ENCODE peak calls at places on chromosomes 4 and X, in seven cellular contexts. One of them, this sample, is unnamed. For H3K36me3, the result is how much of the 10 kb centered on the place peaks cover.

GRCh38 chr4:25838526-25838925 is 24.3 kb downstream of the SEL1L3 start:
- DNase-seq in tibial nerve: no peak
- DNase-seq in transverse colon: no peak
- DNase-seq in right lobe of liver: no peak
- DNase-seq in HCT116: no peak
- DNase-seq in stomach: no peak
- DNase-seq in body of pancreas: no peak
- DNase-seq in this sample: no peak

GRCh38 chr4:6672131-6672530 is 21.5 kb upstream of the S100P start:
- DNase-seq in HCT116: no peak
- DNase-seq in transverse colon: no peak
- DNase-seq in tibial nerve: no peak
- DNase-seq in stomach: no peak
- DNase-seq in right lobe of liver: no peak
- DNase-seq in body of pancreas: no peak
- DNase-seq in this sample: peak

GRCh38 chrX:153410328-153410727 is 944 bp upstream of the ZFP92 start:
- DNase-seq in HCT116: no peak
- DNase-seq in body of pancreas: no peak
- DNase-seq in right lobe of liver: no peak
- DNase-seq in tibial nerve: no peak
- DNase-seq in transverse colon: no peak
- DNase-seq in stomach: no peak
- DNase-seq in this sample: peak

GRCh38 chrX:28586891-28587635 is at the start of gene IL1RAPL1:
- DNase-seq in body of pancreas: peak
- DNase-seq in HCT116: no peak
- DNase-seq in stomach: no peak
- DNase-seq in right lobe of liver: no peak
- DNase-seq in tibial nerve: no peak
- DNase-seq in transverse colon: no peak
- DNase-seq in this sample: no peak

GRCh38 chr4:183657564-183657963 is 1.4 kb downstream of the RWDD4 start:
- DNase-seq in tibial nerve: no peak
- DNase-seq in transverse colon: no peak
- DNase-seq in HCT116: no peak
- DNase-seq in stomach: no peak
- DNase-seq in body of pancreas: no peak
- DNase-seq in right lobe of liver: no peak
- DNase-seq in this sample: no peak

GRCh38 chrX:153662266-153662665 is 11.3 kb downstream of the PNCK start:
- DNase-seq in HCT116: peak
- DNase-seq in transverse colon: peak
- DNase-seq in stomach: peak
- DNase-seq in body of pancreas: peak
- DNase-seq in tibial nerve: peak
- DNase-seq in right lobe of liver: peak
- DNase-seq in this sample: peak

GRCh38 chr4:172809319-172809718 is 359.3 kb upstream of the GALNT7 start:
- DNase-seq in HCT116: no peak
- DNase-seq in tibial nerve: no peak
- DNase-seq in transverse colon: no peak
- DNase-seq in stomach: no peak
- DNase-seq in body of pancreas: no peak
- DNase-seq in right lobe of liver: no peak
- DNase-seq in this sample: no peak

GRCh38 chr4:81214518-81215218 is 354 bp downstream of the PRKG2 start:
- DNase-seq in tibial nerve: no peak
- DNase-seq in HCT116: no peak
- DNase-seq in body of pancreas: no peak
- DNase-seq in transverse colon: peak
- DNase-seq in stomach: no peak
- DNase-seq in right lobe of liver: no peak
- DNase-seq in this sample: peak

GRCh38 chr4:168811793-168812651 is 198.0 kb downstream of the CBR4 start:
- DNase-seq in body of pancreas: no peak
- DNase-seq in HCT116: no peak
- DNase-seq in right lobe of liver: no peak
- DNase-seq in stomach: no peak
- DNase-seq in tibial nerve: no peak
- DNase-seq in transverse colon: no peak
- DNase-seq in this sample: no peak

GRCh38 chrX:47577424-47577823 is 4.8 kb upstream of the TIMP1 start:
- DNase-seq in tibial nerve: no peak
- DNase-seq in right lobe of liver: peak
- DNase-seq in body of pancreas: no peak
- DNase-seq in stomach: no peak
- DNase-seq in HCT116: no peak
- DNase-seq in transverse colon: no peak
- DNase-seq in this sample: no peak

GRCh38 chr4:95093460-95093859 is 335.7 kb downstream of the BMPR1B start:
- DNase-seq in body of pancreas: no peak
- DNase-seq in HCT116: no peak
- DNase-seq in right lobe of liver: no peak
- DNase-seq in stomach: no peak
- DNase-seq in tibial nerve: no peak
- DNase-seq in transverse colon: no peak
- DNase-seq in this sample: no peak

GRCh38 chr4:46390353-46391058 is 578 bp upstream of the GABRA2 start:
- DNase-seq in stomach: no peak
- DNase-seq in right lobe of liver: no peak
- DNase-seq in HCT116: no peak
- DNase-seq in transverse colon: no peak
- DNase-seq in tibial nerve: no peak
- DNase-seq in body of pancreas: no peak
- DNase-seq in this sample: no peak

GRCh38 chr4:138501614-138502013 is 259.5 kb upstream of the SLC7A11 start:
- DNase-seq in body of pancreas: no peak
- DNase-seq in HCT116: no peak
- DNase-seq in tibial nerve: no peak
- DNase-seq in transverse colon: no peak
- DNase-seq in stomach: no peak
- DNase-seq in right lobe of liver: no peak
- DNase-seq in this sample: no peak

GRCh38 chr4:104938624-104939023 is 208.1 kb upstream of the TET2 start:
- DNase-seq in HCT116: no peak
- DNase-seq in right lobe of liver: no peak
- DNase-seq in transverse colon: no peak
- DNase-seq in stomach: no peak
- DNase-seq in tibial nerve: no peak
- DNase-seq in body of pancreas: no peak
- DNase-seq in this sample: no peak

GRCh38 chr4:104940927-104941326 is 205.7 kb upstream of the TET2 start:
- DNase-seq in HCT116: no peak
- DNase-seq in tibial nerve: no peak
- DNase-seq in right lobe of liver: no peak
- DNase-seq in transverse colon: no peak
- DNase-seq in body of pancreas: no peak
- DNase-seq in stomach: no peak
- DNase-seq in this sample: no peak

GRCh38 chr4:104941661-104942062 is 205.0 kb upstream of the TET2 start:
- DNase-seq in stomach: no peak
- DNase-seq in right lobe of liver: no peak
- DNase-seq in body of pancreas: no peak
- DNase-seq in tibial nerve: no peak
- DNase-seq in transverse colon: no peak
- DNase-seq in HCT116: no peak
- DNase-seq in this sample: no peak

GRCh38 chr4:104942990-104943758 is 203.5 kb upstream of the TET2 start:
- DNase-seq in transverse colon: no peak
- DNase-seq in tibial nerve: no peak
- DNase-seq in stomach: no peak
- DNase-seq in right lobe of liver: no peak
- DNase-seq in HCT116: no peak
- DNase-seq in body of pancreas: no peak
- DNase-seq in this sample: no peak
- H3K36me3 ChIP-seq in transverse colon: under half
- H3K36me3 ChIP-seq in tibial nerve: under half
- H3K36me3 ChIP-seq in stomach: under half
- H3K36me3 ChIP-seq in right lobe of liver: under half
- H3K36me3 ChIP-seq in HCT116: under half
- H3K36me3 ChIP-seq in body of pancreas: under half
- H3K36me3 ChIP-seq in this sample: under half

GRCh38 chrX:41605144-41605543 is 83.6 kb upstream of the GPR34 start:
- DNase-seq in HCT116: no peak
- DNase-seq in tibial nerve: no peak
- DNase-seq in body of pancreas: no peak
- DNase-seq in transverse colon: no peak
- DNase-seq in right lobe of liver: no peak
- DNase-seq in stomach: no peak
- DNase-seq in this sample: no peak
- H3K4me3 ChIP-seq in HCT116: no peak
- H3K4me3 ChIP-seq in tibial nerve: no peak
- H3K4me3 ChIP-seq in body of pancreas: no peak
- H3K4me3 ChIP-seq in transverse colon: no peak
- H3K4me3 ChIP-seq in right lobe of liver: no peak
- H3K4me3 ChIP-seq in stomach: no peak
- H3K4me3 ChIP-seq in this sample: no peak

DNA sequence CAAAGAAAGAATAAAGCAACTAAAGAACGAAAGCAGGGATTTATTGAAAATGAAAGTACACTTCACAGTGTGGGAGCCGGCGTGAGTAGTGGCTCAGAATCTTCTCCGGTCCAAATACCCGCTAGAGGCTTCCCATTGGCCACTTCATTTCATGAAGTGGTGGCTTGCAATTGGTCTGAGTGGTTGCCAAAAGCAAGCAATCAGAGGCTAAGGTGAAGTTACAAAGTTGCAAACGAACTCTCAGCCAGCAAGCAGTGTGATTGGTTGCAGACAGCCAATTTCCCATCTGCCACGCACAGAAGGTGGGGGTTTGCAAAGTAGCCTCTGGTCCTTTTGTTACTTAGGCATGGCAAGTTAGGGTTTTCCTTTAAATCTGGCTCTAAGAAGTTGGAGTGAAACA is 6.7 kb upstream of the CLOCK start:
- DNase-seq in right lobe of liver: no peak
- DNase-seq in stomach: peak
- DNase-seq in transverse colon: peak
- DNase-seq in HCT116: no peak
- DNase-seq in body of pancreas: peak
- DNase-seq in tibial nerve: peak
- DNase-seq in this sample: no peak
- TF ChIP-seq POLR2A in right lobe of liver: no peak
- TF ChIP-seq POLR2A in stomach: no peak
- TF ChIP-seq POLR2A in transverse colon: no peak
- TF ChIP-seq POLR2A in HCT116: no peak
- TF ChIP-seq POLR2A in body of pancreas: no peak
- TF ChIP-seq POLR2A in tibial nerve: no peak
- TF ChIP-seq POLR2A in this sample: no peak

GRCh38 chr4:87118826-87119225 is 101.6 kb downstream of the KLHL8 start:
- DNase-seq in right lobe of liver: no peak
- DNase-seq in HCT116: no peak
- DNase-seq in transverse colon: no peak
- DNase-seq in stomach: no peak
- DNase-seq in tibial nerve: no peak
- DNase-seq in body of pancreas: no peak
- DNase-seq in this sample: no peak
- H3K36me3 ChIP-seq in right lobe of liver: under half
- H3K36me3 ChIP-seq in HCT116: under half
- H3K36me3 ChIP-seq in transverse colon: under half
- H3K36me3 ChIP-seq in stomach: half or more
- H3K36me3 ChIP-seq in tibial nerve: half or more
- H3K36me3 ChIP-seq in body of pancreas: under half
- H3K36me3 ChIP-seq in this sample: under half

GRCh38 chr4:40196724-40197281 is at the start of gene RHOH:
- DNase-seq in body of pancreas: no peak
- DNase-seq in right lobe of liver: no peak
- DNase-seq in stomach: peak
- DNase-seq in HCT116: no peak
- DNase-seq in transverse colon: peak
- DNase-seq in tibial nerve: no peak
- DNase-seq in this sample: peak

GRCh38 chr4:40200881-40201797 is 4.3 kb downstream of the RHOH start:
- DNase-seq in right lobe of liver: no peak
- DNase-seq in stomach: no peak
- DNase-seq in tibial nerve: no peak
- DNase-seq in body of pancreas: no peak
- DNase-seq in HCT116: no peak
- DNase-seq in transverse colon: no peak
- DNase-seq in this sample: no peak

GRCh38 chr4:40197879-40198689 is 1.3 kb downstream of the RHOH start:
- DNase-seq in body of pancreas: no peak
- DNase-seq in stomach: no peak
- DNase-seq in HCT116: no peak
- DNase-seq in right lobe of liver: no peak
- DNase-seq in transverse colon: peak
- DNase-seq in tibial nerve: no peak
- DNase-seq in this sample: no peak

GRCh38 chr4:40199999-40200880 is 3.4 kb downstream of the RHOH start:
- DNase-seq in transverse colon: peak
- DNase-seq in stomach: peak
- DNase-seq in HCT116: no peak
- DNase-seq in body of pancreas: peak
- DNase-seq in right lobe of liver: no peak
- DNase-seq in tibial nerve: no peak
- DNase-seq in this sample: no peak

GRCh38 chr4:40199179-40199670 is 2.4 kb downstream of the RHOH start:
- DNase-seq in stomach: no peak
- DNase-seq in transverse colon: no peak
- DNase-seq in HCT116: no peak
- DNase-seq in tibial nerve: no peak
- DNase-seq in body of pancreas: no peak
- DNase-seq in right lobe of liver: no peak
- DNase-seq in this sample: no peak
- H3K4me3 ChIP-seq in stomach: peak
- H3K4me3 ChIP-seq in transverse colon: no peak
- H3K4me3 ChIP-seq in HCT116: no peak
- H3K4me3 ChIP-seq in tibial nerve: peak
- H3K4me3 ChIP-seq in body of pancreas: no peak
- H3K4me3 ChIP-seq in right lobe of liver: no peak
- H3K4me3 ChIP-seq in this sample: peak

GRCh38 chr4:154009191-154009590 is 220.3 kb upstream of the SFRP2 start:
- DNase-seq in stomach: no peak
- DNase-seq in tibial nerve: no peak
- DNase-seq in transverse colon: no peak
- DNase-seq in HCT116: no peak
- DNase-seq in right lobe of liver: no peak
- DNase-seq in body of pancreas: no peak
- DNase-seq in this sample: no peak

GRCh38 chr4:154010377-154010776 is 221.5 kb upstream of the SFRP2 start:
- DNase-seq in transverse colon: peak
- DNase-seq in right lobe of liver: no peak
- DNase-seq in tibial nerve: no peak
- DNase-seq in stomach: no peak
- DNase-seq in body of pancreas: peak
- DNase-seq in HCT116: no peak
- DNase-seq in this sample: no peak

GRCh38 chr4:154013576-154013975 is 224.7 kb upstream of the SFRP2 start:
- DNase-seq in body of pancreas: no peak
- DNase-seq in transverse colon: no peak
- DNase-seq in right lobe of liver: no peak
- DNase-seq in HCT116: no peak
- DNase-seq in tibial nerve: no peak
- DNase-seq in stomach: no peak
- DNase-seq in this sample: no peak

GRCh38 chr4:154014401-154015105 is 225.7 kb upstream of the SFRP2 start:
- DNase-seq in body of pancreas: no peak
- DNase-seq in right lobe of liver: no peak
- DNase-seq in transverse colon: no peak
- DNase-seq in HCT116: no peak
- DNase-seq in stomach: no peak
- DNase-seq in tibial nerve: no peak
- DNase-seq in this sample: no peak

GRCh38 chr4:154009795-154010194 is 220.9 kb upstream of the SFRP2 start:
- DNase-seq in transverse colon: no peak
- DNase-seq in tibial nerve: no peak
- DNase-seq in stomach: no peak
- DNase-seq in right lobe of liver: no peak
- DNase-seq in HCT116: no peak
- DNase-seq in body of pancreas: no peak
- DNase-seq in this sample: no peak
- TF ChIP-seq POLR2A in transverse colon: no peak
- TF ChIP-seq POLR2A in tibial nerve: no peak
- TF ChIP-seq POLR2A in stomach: no peak
- TF ChIP-seq POLR2A in right lobe of liver: no peak
- TF ChIP-seq POLR2A in HCT116: no peak
- TF ChIP-seq POLR2A in body of pancreas: no peak
- TF ChIP-seq POLR2A in this sample: no peak